ENCODE peak calls at places on chromosomes 2 and 18, in five cellular contexts. N, K, Z, S and B are unnamed samples.

GRCh38 chr18:27860701-27861107 is 316.2 kb downstream of the CDH2 start:
- DNase-seq in K (no peak), Z (no peak), S (no peak), N (no peak), B (no peak)

GRCh38 chr2:127105656-127106456 is 1.1 kb downstream of the BIN1 start:
- DNase-seq in S (no peak), K (no peak), Z (no peak), N (no peak), B (peak; percentile 59)

GRCh38 chr2:7523557-7524210 is 606.5 kb downstream of the RNF144A start:
- DNase-seq in Z (no peak), S (no peak), N (no peak), K (no peak), B (no peak)

GRCh38 chr2:66252002-66252545 is 182.9 kb upstream of the MEIS1 start:
- DNase-seq in S (no peak), N (no peak), K (no peak), Z (no peak), B (peak; percentile 25)

GRCh38 chr18:40413160-40413559 is 1541.9 kb upstream of the PIK3C3 start:
- DNase-seq in K (peak; percentile 71), N (no peak), S (no peak), Z (peak; percentile 63), B (peak; percentile 4)

GRCh38 chr2:211351998-211352397 is 795.6 kb downstream of the CPS1 start:
- DNase-seq in N (no peak), S (no peak), Z (no peak), K (no peak), B (no peak)

GRCh38 chr18:21230436-21230835 is 11.6 kb upstream of the GREB1L start:
- DNase-seq in S (no peak), N (no peak), K (no peak), Z (no peak), B (no peak)

GRCh38 chr2:232817756-232818155 is 41.4 kb upstream of the KCNJ13 start:
- DNase-seq in Z (no peak), N (no peak), S (no peak), K (no peak), B (no peak)

GRCh38 chr2:212538156-212539144 is at the start of gene ERBB4:
- DNase-seq in Z (peak; percentile 54), N (no peak), K (peak; percentile 36), S (peak; percentile 11), B (no peak)

GRCh38 chr2:120287183-120288015 is 34.7 kb downstream of the RALB start:
- DNase-seq in N (no peak), K (no peak), Z (no peak), S (no peak), B (no peak)

GRCh38 chr2:13681936-13682335 is 950.6 kb upstream of the LRATD1 start:
- DNase-seq in Z (no peak), K (no peak), N (no peak), S (no peak), B (no peak)

GRCh38 chr2:124323321-124323720 is 298.2 kb downstream of the CNTNAP5 start:
- DNase-seq in K (no peak), N (no peak), Z (no peak), S (no peak), B (no peak)

GRCh38 chr2:11248-11941 is 34.9 kb downstream of the FAM110C start:
- DNase-seq in K (no peak), N (peak; percentile 48), S (peak; percentile 80), Z (no peak), B (no peak)

GRCh38 chr2:200379481-200380120 is 73.1 kb downstream of the SPATS2L start:
- DNase-seq in Z (no peak), K (no peak), N (no peak), S (no peak), B (no peak)

GRCh38 chr2:128086244-128086643 is 4.8 kb upstream of the UGGT1 start:
- DNase-seq in S (no peak), Z (no peak), K (no peak), N (no peak), B (no peak)

GRCh38 chr2:68475110-68475509 is 7.7 kb downstream of the APLF start:
- DNase-seq in K (no peak), S (no peak), Z (no peak), N (no peak), B (no peak)

GRCh38 chr2:177598321-177598922 is 205.8 kb downstream of the AGPS start:
- DNase-seq in S (no peak), K (no peak), N (no peak), Z (no peak), B (peak; percentile 32)

GRCh38 chr18:79554321-79554720 is 125.3 kb upstream of the CTDP1 start:
- DNase-seq in K (no peak), S (no peak), Z (no peak), N (no peak), B (no peak)

GRCh38 chr2:37323176-37323575 is 1.5 kb downstream of the PRKD3 start:
- DNase-seq in N (no peak), S (no peak), K (no peak), Z (no peak), B (no peak)

GRCh38 chr2:101993772-101994171 is 2.0 kb downstream of the IL1R2 start:
- DNase-seq in K (no peak), Z (no peak), N (no peak), S (no peak), B (no peak)

GRCh38 chr2:43044093-43044614 is 182.3 kb downstream of the ZFP36L2 start:
- DNase-seq in S (no peak), N (no peak), Z (no peak), K (no peak), B (no peak)

GRCh38 chr2:75632091-75632704 is 14.4 kb upstream of the MRPL19 start:
- DNase-seq in S (no peak), K (no peak), Z (no peak), N (no peak), B (no peak)

GRCh38 chr2:218877331-218877730 is 3.3 kb upstream of the WNT10A start:
- DNase-seq in K (no peak), N (no peak), S (no peak), Z (no peak), B (no peak)

GRCh38 chr2:79831919-79832318 is 319.1 kb downstream of the CTNNA2 start:
- DNase-seq in K (no peak), Z (no peak), S (no peak), N (no peak), B (no peak)